ENCODE peak calls at places on chromosomes 16 and 17, in six cellular contexts. I is HEK293T, K is A549, W is HepG2, Q is GM12878, D is K562. C is an unnamed sample.
A peak's percentile ranks its signal among the peaks of the same experiment; 100 is the strongest.

GRCh38 chr16:29729116-29729521 is 16.7 kb downstream of the C16orf54 start:
- DNase-seq in I (peak; percentile 67), W (peak; percentile 71), D (peak; percentile 58), K (peak; percentile 83), Q (no peak), C (peak; percentile 49)

GRCh38 chr17:81582341-81582740 is 30.2 kb upstream of the FAAP100 start:
- DNase-seq in W (no peak), K (no peak), I (no peak), D (no peak), Q (no peak), C (peak; percentile 76)

GRCh38 chr16:19555938-19556778 is 655 bp downstream of the VPS35L start:
- DNase-seq in W (no peak), K (peak; percentile 41), I (peak; percentile 64), D (peak; percentile 85), Q (peak; percentile 13), C (peak; percentile 26)

GRCh38 chr17:1455291-1455747 is 713 bp downstream of the CRK start:
- DNase-seq in K (peak; percentile 89), W (peak; percentile 62), D (peak; percentile 68), I (peak; percentile 71), Q (no peak), C (peak; percentile 67)

GRCh38 chr16:77113835-77114234 is 77.2 kb upstream of the MON1B start:
- DNase-seq in D (no peak), K (no peak), Q (no peak), W (no peak), I (no peak), C (no peak)

GRCh38 chr17:19573075-19573474 is 39.4 kb downstream of the SLC47A1 start:
- DNase-seq in W (no peak), Q (no peak), I (no peak), K (no peak), D (no peak), C (peak; percentile 57)

GRCh38 chr16:69393898-69394849 is 8.4 kb upstream of the TERF2 start:
- DNase-seq in W (no peak), D (no peak), I (no peak), Q (no peak), K (no peak), C (peak; percentile 37)

GRCh38 chr17:32518856-32519768 is 32.3 kb downstream of the CDK5R1 start:
- DNase-seq in Q (no peak), K (no peak), D (no peak), I (peak; percentile 58), W (no peak), C (no peak)

GRCh38 chr16:87964049-87964448 is 12.8 kb downstream of the BANP start:
- DNase-seq in D (no peak), W (no peak), I (no peak), K (no peak), Q (no peak), C (no peak)

GRCh38 chr17:3667366-3668278 is 756 bp downstream of the TAX1BP3 start:
- DNase-seq in K (peak; percentile 89), I (peak; percentile 67), D (peak; percentile 88), W (peak; percentile 81), Q (no peak), C (peak; percentile 91)

GRCh38 chr17:15261818-15262290 is 3.3 kb downstream of the PMP22 start:
- DNase-seq in W (no peak), K (peak; percentile 42), Q (no peak), D (no peak), I (no peak), C (no peak)

GRCh38 chr16:50688867-50689266 is 4.5 kb upstream of the NOD2 start:
- DNase-seq in Q (no peak), K (no peak), I (no peak), W (no peak), D (no peak), C (no peak)

GRCh38 chr16:11994187-11995119 is 17.9 kb downstream of the SNX29 start:
- DNase-seq in Q (no peak), K (no peak), I (no peak), W (peak; percentile 35), D (peak; percentile 22), C (peak; percentile 28)

GRCh38 chr16:9154576-9155410 is 63.3 kb downstream of the HAPSTR1 start:
- DNase-seq in D (no peak), K (no peak), I (no peak), Q (no peak), W (no peak), C (peak; percentile 9)

GRCh38 chr17:50212121-50212843 is 10.9 kb upstream of the COL1A1 start:
- DNase-seq in W (no peak), D (peak; percentile 83), Q (no peak), I (no peak), K (no peak), C (peak; percentile 95)

GRCh38 chr17:50209472-50210248 is 8.2 kb upstream of the COL1A1 start:
- DNase-seq in K (no peak), Q (no peak), I (no peak), D (peak; percentile 54), W (no peak), C (peak; percentile 100)

GRCh38 chr17:50211249-50212120 is 10.1 kb upstream of the COL1A1 start:
- DNase-seq in Q (no peak), K (no peak), I (no peak), D (no peak), W (no peak), C (no peak)

GRCh38 chr17:50209133-50209471 is 7.7 kb upstream of the COL1A1 start:
- DNase-seq in I (no peak), D (no peak), Q (no peak), W (no peak), K (no peak), C (no peak)

DNA sequence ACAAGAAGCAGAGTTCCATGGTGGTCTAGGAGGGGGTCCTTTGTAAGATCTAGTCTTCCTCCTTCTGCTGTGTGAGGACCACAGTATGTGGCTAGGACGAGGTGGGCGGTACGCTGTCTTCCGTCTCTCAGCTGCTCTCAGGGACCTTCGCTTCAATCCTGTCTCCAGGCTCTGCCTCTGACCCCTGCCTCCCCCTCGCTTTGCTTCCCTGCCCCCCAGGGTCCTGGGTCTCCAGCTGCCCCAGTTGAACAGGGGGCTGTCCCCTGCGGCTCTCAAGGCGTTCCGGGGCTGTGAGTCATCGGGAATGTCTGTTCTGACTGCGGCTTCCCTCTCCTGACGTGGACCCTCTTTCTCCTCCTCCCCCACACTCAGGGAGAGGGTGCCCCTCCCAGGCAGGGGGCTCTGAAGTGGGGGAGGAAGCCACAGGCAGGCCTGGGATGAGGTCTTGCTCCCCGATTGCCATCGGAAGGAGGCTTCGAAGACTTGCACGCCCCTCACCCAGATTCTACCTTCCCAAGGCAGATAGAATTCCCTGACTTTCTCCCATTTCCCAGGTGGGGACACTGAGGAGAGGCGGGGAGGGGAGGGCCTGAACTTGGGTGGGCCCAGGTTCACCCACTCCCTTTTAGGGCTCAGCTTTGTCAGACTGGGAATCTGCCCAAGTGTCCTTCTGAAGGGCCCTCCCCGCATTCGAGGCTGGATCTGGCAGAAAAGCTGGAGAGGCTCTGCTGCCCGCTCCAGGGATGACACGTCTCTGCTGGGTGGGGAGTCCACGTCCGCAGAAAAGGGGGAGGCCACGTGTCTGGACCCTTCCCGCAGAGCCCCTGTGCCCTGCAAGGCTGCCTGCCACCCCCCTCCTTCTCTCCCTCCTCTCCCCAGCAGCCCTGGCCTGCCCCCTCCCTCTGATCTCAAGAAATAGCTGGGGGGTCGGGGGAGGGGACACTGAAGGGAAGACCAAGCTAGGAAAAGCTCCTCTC is 9.1 kb upstream of the COL1A1 start:
- DNase-seq in Q (no peak), I (no peak), D (peak; percentile 64), K (peak; percentile 85), W (peak; percentile 77), C (peak; percentile 99)
- TF ChIP-seq BHLHE40 in Q (no peak), I (no peak), D (peak; percentile 12), K (no peak), W (no peak), C (peak; percentile 54)

GRCh38 chr16:22205577-22206012 is 483 bp upstream of the EEF2K start:
- DNase-seq in I (no peak), D (no peak), Q (no peak), K (no peak), W (no peak), C (no peak)

GRCh38 chr16:22204091-22204655 is 1.9 kb upstream of the EEF2K start:
- DNase-seq in D (no peak), I (no peak), W (no peak), Q (no peak), K (no peak), C (no peak)

GRCh38 chr16:22207715-22208360 is 1.8 kb downstream of the EEF2K start:
- DNase-seq in I (no peak), K (no peak), W (no peak), D (no peak), Q (no peak), C (no peak)

GRCh38 chr16:22206847-22207714 is 1.0 kb downstream of the EEF2K start:
- DNase-seq in I (no peak), K (peak; percentile 33), D (peak; percentile 70), Q (peak; percentile 31), W (no peak), C (peak; percentile 57)

DNA sequence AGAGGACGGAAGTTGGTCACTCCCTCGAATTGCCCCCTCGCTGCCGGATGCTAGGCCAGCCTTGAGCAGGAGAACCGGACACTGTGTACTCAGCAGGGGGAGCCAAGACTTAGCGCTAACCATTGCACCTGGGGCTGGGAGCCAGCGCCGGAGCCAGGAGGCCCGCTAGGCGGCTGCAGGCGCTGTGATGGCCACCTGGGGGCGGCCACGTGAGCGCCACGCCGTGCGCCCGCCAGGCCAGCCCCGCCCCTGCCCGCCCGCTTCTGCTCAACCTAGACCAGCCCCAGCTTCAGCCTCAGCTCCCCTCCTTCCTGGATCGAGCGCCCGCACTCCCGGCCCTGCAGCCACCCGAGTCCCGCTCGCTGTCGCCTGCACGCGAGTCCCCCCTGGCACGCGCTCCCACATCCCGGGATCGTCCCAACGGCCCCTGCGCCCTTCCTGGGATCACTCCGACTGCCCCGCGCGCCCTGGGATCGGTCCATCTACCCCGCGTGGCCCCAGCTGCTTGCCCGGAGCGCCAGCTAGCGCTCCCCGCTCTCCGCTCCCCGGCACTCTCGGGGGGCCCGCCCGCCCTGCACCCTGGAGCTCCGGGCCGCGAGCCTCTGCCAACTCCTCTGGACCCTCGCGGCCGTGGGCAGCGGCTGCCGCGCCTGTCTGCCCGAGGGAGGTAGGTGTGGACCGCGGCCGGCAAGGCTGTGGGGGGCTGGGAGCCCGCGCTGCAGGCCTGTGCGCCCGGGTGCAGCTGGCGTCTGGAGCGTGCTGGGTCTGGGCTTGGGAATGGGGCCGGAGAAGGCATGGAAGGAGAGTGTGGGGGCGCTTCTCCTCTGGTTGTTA is at the start of gene EEF2K:
- DNase-seq in D (peak; percentile 98), W (peak; percentile 93), K (peak; percentile 98), Q (peak; percentile 83), I (peak; percentile 93), C (peak; percentile 95)
- TF ChIP-seq BHLHE40 in D (peak; percentile 94), W (peak; percentile 92), K (peak; percentile 25), Q (peak; percentile 92), I (no peak), C (peak; percentile 87)

GRCh38 chr17:67525239-67526135 is 148.4 kb downstream of the PITPNC1 start:
- DNase-seq in W (no peak), D (no peak), Q (no peak), K (no peak), I (no peak), C (no peak)
- TF ChIP-seq BHLHE40 in W (no peak), D (no peak), Q (no peak), K (no peak), I (no peak), C (no peak)

GRCh38 chr17:38750044-38750311 is 1.8 kb upstream of the PCGF2 start:
- DNase-seq in K (no peak), D (no peak), I (no peak), Q (no peak), W (no peak), C (no peak)

GRCh38 chr17:38747385-38748328 is 479 bp downstream of the PCGF2 start:
- DNase-seq in K (no peak), Q (no peak), W (no peak), D (peak; percentile 61), I (no peak), C (no peak)

GRCh38 chr17:38746893-38747384 is 1.2 kb downstream of the PCGF2 start:
- DNase-seq in W (no peak), I (no peak), D (no peak), Q (no peak), K (no peak), C (no peak)

GRCh38 chr17:38749222-38750043 is 1.3 kb upstream of the PCGF2 start:
- DNase-seq in K (peak; percentile 65), I (no peak), D (peak; percentile 96), W (peak; percentile 89), Q (no peak), C (peak; percentile 52)

GRCh38 chr17:38748329-38749221 is at the start of gene PCGF2:
- DNase-seq in W (peak; percentile 89), D (peak; percentile 91), I (peak; percentile 70), Q (no peak), K (peak; percentile 89), C (peak; percentile 89)
- TF ChIP-seq BHLHE40 in W (no peak), D (no peak), I (no peak), Q (no peak), K (no peak), C (no peak)

C was measured in IMR-90.